ENCODE peak calls at places on chromosome 5, in eight cellular contexts. R is AG08396; L is GM23338; K is HL-60; X is stimulated activated CD8-positive, alpha-beta memory T cell treated with anti-CD3 and anti-CD28 coated beads, Interleukin-4, amount 100 ng/mL, for 1 hour; Q is GM12865; G is ovary; Y is D341Med. H is an unnamed sample.

GRCh38 chr5:144487761-144488160 is 317.1 kb downstream of the KCTD16 start:
- DNase-seq in R (no peak), L (peak; percentile 56), K (no peak), X (no peak), Q (no peak), G (no peak), Y (no peak), H (no peak)

GRCh38 chr5:23318960-23319359 is 188.4 kb upstream of the PRDM9 start:
- DNase-seq in R (no peak), L (no peak), K (no peak), X (no peak), Q (no peak), G (no peak), Y (no peak), H (no peak)

GRCh38 chr5:75460947-75461346 is 50.5 kb downstream of the CERT1 start:
- DNase-seq in R (no peak), L (no peak), K (no peak), X (no peak), Q (peak; percentile 44), G (no peak), Y (no peak), H (no peak)

GRCh38 chr5:91499943-91500531 is 116.9 kb upstream of the ARRDC3 start:
- DNase-seq in R (peak; percentile 25), L (peak; percentile 83), K (no peak), X (no peak), Q (peak; percentile 55), G (no peak), Y (peak; percentile 27), H (peak; percentile 63)

GRCh38 chr5:167970002-167970401 is 321.4 kb upstream of the WWC1 start:
- DNase-seq in R (no peak), L (no peak), K (no peak), X (no peak), Q (peak; percentile 30), G (no peak), Y (no peak), H (peak; percentile 47)

GRCh38 chr5:68171101-68171558 is 44.4 kb upstream of the PIK3R1 start:
- DNase-seq in R (peak; percentile 28), L (no peak), K (no peak), X (no peak), Q (no peak), G (peak; percentile 85), Y (no peak), H (no peak)

GRCh38 chr5:134845335-134845851 is 375 bp upstream of the C5orf24 start:
- DNase-seq in R (no peak), L (no peak), K (no peak), X (no peak), Q (no peak), G (no peak), Y (no peak), H (peak; percentile 4)

GRCh38 chr5:90096415-90097081 is 313.0 kb downstream of the CETN3 start:
- DNase-seq in R (peak; percentile 43), L (peak; percentile 27), K (no peak), X (no peak), Q (peak; percentile 25), G (no peak), Y (no peak), H (peak; percentile 87)

GRCh38 chr5:38468202-38468656 is 88.2 kb downstream of the LIFR start:
- DNase-seq in R (peak; percentile 87), L (no peak), K (no peak), X (no peak), Q (no peak), G (peak; percentile 53), Y (no peak), H (no peak)

GRCh38 chr5:116559239-116559638 is 15.4 kb downstream of the SEMA6A start:
- DNase-seq in R (no peak), L (peak; percentile 89), K (no peak), X (no peak), Q (no peak), G (no peak), Y (no peak), H (peak; percentile 87)

GRCh38 chr5:75616286-75616810 is 5.1 kb downstream of the ANKDD1B start:
- DNase-seq in R (no peak), L (no peak), K (no peak), X (no peak), Q (no peak), G (no peak), Y (no peak), H (peak; percentile 62)

GRCh38 chr5:110823571-110823970 is 84.8 kb downstream of the SLC25A46 start:
- DNase-seq in R (no peak), L (no peak), K (no peak), X (no peak), Q (no peak), G (no peak), Y (no peak), H (no peak)

GRCh38 chr5:155735388-155735787 is 591.6 kb upstream of the SGCD start:
- DNase-seq in R (no peak), L (no peak), K (no peak), X (no peak), Q (no peak), G (no peak), Y (peak; percentile 34), H (peak; percentile 66)

GRCh38 chr5:82419559-82420332 is 141.6 kb upstream of the RPS23 start:
- DNase-seq in R (no peak), L (peak; percentile 13), K (no peak), X (no peak), Q (no peak), G (no peak), Y (no peak), H (peak; percentile 25)

GRCh38 chr5:38673671-38674071 is 117.2 kb upstream of the LIFR start:
- DNase-seq in R (no peak), L (peak; percentile 61), K (no peak), X (no peak), Q (peak; percentile 17), G (no peak), Y (no peak), H (peak; percentile 75)

GRCh38 chr5:145942749-145943148 is 6.4 kb downstream of the SH3RF2 start:
- DNase-seq in R (no peak), L (no peak), K (no peak), X (no peak), Q (no peak), G (no peak), Y (no peak), H (no peak)

GRCh38 chr5:140986117-140986521 is 19.8 kb downstream of the PCDHAC2 start:
- DNase-seq in R (no peak), L (peak; percentile 95), K (no peak), X (no peak), Q (no peak), G (no peak), Y (peak; percentile 42), H (peak; percentile 94)

GRCh38 chr5:131718487-131719014 is 78.3 kb downstream of the FNIP1 start:
- DNase-seq in R (no peak), L (no peak), K (no peak), X (no peak), Q (no peak), G (no peak), Y (no peak), H (no peak)

GRCh38 chr5:175822225-175822624 is 49.2 kb upstream of the CPLX2 start:
- DNase-seq in R (no peak), L (no peak), K (no peak), X (no peak), Q (no peak), G (no peak), Y (no peak), H (peak; percentile 16)

GRCh38 chr5:141558150-141558549 is 60.6 kb downstream of the DIAPH1 start:
- DNase-seq in R (no peak), L (peak; percentile 48), K (no peak), X (no peak), Q (no peak), G (no peak), Y (no peak), H (peak; percentile 42)

GRCh38 chr5:146388418-146388817 is 49.8 kb downstream of the POU4F3 start:
- DNase-seq in R (peak; percentile 15), L (no peak), K (no peak), X (no peak), Q (no peak), G (no peak), Y (no peak), H (no peak)

GRCh38 chr5:100903036-100903887 is at the start of gene ST8SIA4:
- DNase-seq in R (peak; percentile 8), L (peak; percentile 91), K (no peak), X (peak; percentile 87), Q (peak; percentile 98), G (peak; percentile 38), Y (peak; percentile 77), H (peak; percentile 94)

GRCh38 chr5:125575561-125576504 is 829.4 kb upstream of the ZNF608 start:
- DNase-seq in R (no peak), L (peak; percentile 55), K (no peak), X (no peak), Q (no peak), G (no peak), Y (peak; percentile 77), H (peak; percentile 42)

GRCh38 chr5:145855842-145856267 is 17.0 kb downstream of the GRXCR2 start:
- DNase-seq in R (no peak), L (no peak), K (no peak), X (no peak), Q (no peak), G (no peak), Y (no peak), H (no peak)

GRCh38 chr5:610744-611730 is 1.1 kb upstream of the CEP72 start:
- DNase-seq in R (no peak), L (no peak), K (no peak), X (no peak), Q (no peak), G (no peak), Y (no peak), H (no peak)